ENCODE peak calls at places on chromosome 21, in four cellular contexts. U is lower lobe of right lung, X is fibroblast of the aortic adventitia, J is NB4. M is an unnamed sample.

GRCh38 chr21:40568756-40569155 is 278.2 kb downstream of the DSCAM start:
- DNase-seq in U (no peak), X (no peak), J (no peak), M (no peak)

GRCh38 chr21:44049182-44049581 is 37.1 kb downstream of the TRAPPC10 start:
- DNase-seq in U (no peak), X (no peak), J (no peak), M (no peak)

GRCh38 chr21:17352937-17353655 is 159.7 kb upstream of the CXADR start:
- DNase-seq in U (no peak), J (no peak), X (no peak), M (no peak)

GRCh38 chr21:44895859-44896258 is 22.4 kb upstream of the PTTG1IP start:
- DNase-seq in X (no peak), J (no peak), U (peak; percentile 28), M (no peak)

GRCh38 chr21:17900281-17900989 is 81.3 kb upstream of the C21orf91 start:
- DNase-seq in U (no peak), J (no peak), X (no peak), M (no peak)

GRCh38 chr21:44878053-44878982 is 4.8 kb upstream of the PTTG1IP start:
- DNase-seq in U (no peak), J (peak; percentile 85), X (peak; percentile 46), M (no peak)

GRCh38 chr21:20721151-20721550 is 277.1 kb upstream of the NCAM2 start:
- DNase-seq in X (no peak), J (no peak), U (no peak), M (no peak)

GRCh38 chr21:43267391-43268085 is 98.7 kb downstream of the CRYAA start:
- DNase-seq in X (no peak), J (no peak), U (peak; percentile 29), M (no peak)

GRCh38 chr21:15848632-15849031 is 118.8 kb downstream of the USP25 start:
- DNase-seq in J (no peak), U (no peak), X (peak; percentile 47), M (no peak)

GRCh38 chr21:44712203-44713028 is 1.0 kb upstream of the TSPEAR start:
- DNase-seq in X (no peak), J (no peak), U (no peak), M (no peak)

GRCh38 chr21:17416139-17416538 is 96.7 kb upstream of the CXADR start:
- DNase-seq in X (peak; percentile 64), J (no peak), U (no peak), M (no peak)

GRCh38 chr21:22231013-22231412 is 1232.8 kb downstream of the NCAM2 start:
- DNase-seq in U (no peak), J (no peak), X (no peak), M (no peak)

GRCh38 chr21:41451753-41452676 is 26.0 kb downstream of the MX1 start:
- DNase-seq in X (no peak), U (no peak), J (no peak), M (no peak)

GRCh38 chr21:30408782-30409494 is 13.1 kb downstream of the KRTAP13-1 start:
- DNase-seq in J (peak; percentile 69), X (peak; percentile 1), U (peak; percentile 69), M (peak; percentile 64)

GRCh38 chr21:29056005-29056404 is 17.4 kb downstream of the CCT8 start:
- DNase-seq in U (no peak), X (no peak), J (no peak), M (no peak)

GRCh38 chr21:44405948-44406872 is 49.1 kb upstream of the LRRC3 start:
- DNase-seq in U (no peak), X (no peak), J (no peak), M (no peak)

GRCh38 chr21:28805885-28806284 is 186.8 kb downstream of the LTN1 start:
- DNase-seq in X (peak; percentile 95), U (no peak), J (no peak), M (peak; percentile 41)

GRCh38 chr21:44426663-44427191 is 28.6 kb upstream of the LRRC3 start:
- DNase-seq in U (no peak), J (no peak), X (no peak), M (no peak)

GRCh38 chr21:45016491-45017375 is 57.6 kb upstream of the ADARB1 start:
- DNase-seq in X (no peak), U (no peak), J (no peak), M (no peak)

GRCh38 chr21:15755125-15755524 is 25.3 kb downstream of the USP25 start:
- DNase-seq in U (no peak), J (no peak), X (no peak), M (no peak)

GRCh38 chr21:19713324-19713723 is 1284.9 kb upstream of the NCAM2 start:
- DNase-seq in X (no peak), U (no peak), J (no peak), M (no peak)

GRCh38 chr21:15749045-15749867 is 19.5 kb downstream of the USP25 start:
- DNase-seq in J (no peak), X (peak; percentile 51), U (no peak), M (no peak)

GRCh38 chr21:27688773-27689172 is 721.9 kb upstream of the ADAMTS5 start:
- DNase-seq in X (no peak), U (no peak), J (no peak), M (no peak)

GRCh38 chr21:42493109-42494060 is 2.6 kb downstream of the RSPH1 start:
- DNase-seq in U (no peak), J (no peak), X (no peak), M (no peak)

GRCh38 chr21:26199471-26199870 is 28.9 kb upstream of the APP start:
- DNase-seq in J (no peak), U (no peak), X (peak; percentile 49), M (no peak)

GRCh38 chr21:39932335-39932734 is 65.1 kb downstream of the PCP4 start:
- DNase-seq in J (no peak), U (no peak), X (no peak), M (no peak)

GRCh38 chr21:42536601-42537000 is 22.9 kb downstream of the SLC37A1 start:
- DNase-seq in X (no peak), J (no peak), U (no peak), M (no peak)

GRCh38 chr21:41973861-41974751 is 20.3 kb upstream of the C2CD2 start:
- DNase-seq in U (no peak), X (no peak), J (peak; percentile 89), M (no peak)

GRCh38 chr21:16117851-16118592 is 388.2 kb downstream of the USP25 start:
- DNase-seq in J (no peak), U (no peak), X (peak; percentile 95), M (peak; percentile 94)

GRCh38 chr21:17789085-17789484 is 30.1 kb downstream of the C21orf91 start:
- DNase-seq in X (no peak), J (no peak), U (no peak), M (no peak)

GRCh38 chr21:44703731-44704635 is 7.0 kb downstream of the KRTAP10-12 start:
- DNase-seq in J (no peak), X (no peak), U (no peak), M (no peak)

GRCh38 chr21:46152939-46153258 is 2.5 kb downstream of the FTCD start:
- DNase-seq in U (no peak), J (no peak), X (no peak), M (no peak)
- H3K4me3 ChIP-seq in U (peak overlapping the region; percentile 37), J (no peak overlapping the region), X (no peak overlapping the region), M (no peak overlapping the region)

GRCh38 chr21:36170823-36171222 is 14.2 kb downstream of the DOP1B start:
- DNase-seq in U (no peak), X (no peak), J (no peak), M (no peak)

GRCh38 chr21:36171741-36172331 is 15.2 kb downstream of the DOP1B start:
- DNase-seq in X (no peak), J (no peak), U (no peak), M (no peak)

GRCh38 chr21:36166705-36167104 is 10.1 kb downstream of the DOP1B start:
- DNase-seq in J (peak; percentile 46), U (no peak), X (no peak), M (no peak)

GRCh38 chr21:36171327-36171726 is 14.7 kb downstream of the DOP1B start:
- DNase-seq in U (no peak), J (no peak), X (no peak), M (no peak)

GRCh38 chr21:36169465-36170128 is 13.0 kb downstream of the DOP1B start:
- DNase-seq in X (no peak), U (peak; percentile 74), J (no peak), M (no peak)
- TF ChIP-seq CTCF in X (no peak), U (no peak), J (peak; percentile 22), M (peak; percentile 26)

GRCh38 chr21:38830667-38831525 is 25.2 kb downstream of the ETS2 start:
- DNase-seq in U (no peak), J (no peak), X (no peak), M (no peak)

GRCh38 chr21:38832664-38833063 is 26.9 kb downstream of the ETS2 start:
- DNase-seq in J (no peak), X (no peak), U (no peak), M (no peak)

GRCh38 chr21:38834725-38835124 is 29.0 kb downstream of the ETS2 start:
- DNase-seq in J (no peak), X (no peak), U (no peak), M (no peak)

GRCh38 chr21:38833122-38833521 is 27.4 kb downstream of the ETS2 start:
- DNase-seq in J (no peak), U (no peak), X (no peak), M (no peak)

DNA sequence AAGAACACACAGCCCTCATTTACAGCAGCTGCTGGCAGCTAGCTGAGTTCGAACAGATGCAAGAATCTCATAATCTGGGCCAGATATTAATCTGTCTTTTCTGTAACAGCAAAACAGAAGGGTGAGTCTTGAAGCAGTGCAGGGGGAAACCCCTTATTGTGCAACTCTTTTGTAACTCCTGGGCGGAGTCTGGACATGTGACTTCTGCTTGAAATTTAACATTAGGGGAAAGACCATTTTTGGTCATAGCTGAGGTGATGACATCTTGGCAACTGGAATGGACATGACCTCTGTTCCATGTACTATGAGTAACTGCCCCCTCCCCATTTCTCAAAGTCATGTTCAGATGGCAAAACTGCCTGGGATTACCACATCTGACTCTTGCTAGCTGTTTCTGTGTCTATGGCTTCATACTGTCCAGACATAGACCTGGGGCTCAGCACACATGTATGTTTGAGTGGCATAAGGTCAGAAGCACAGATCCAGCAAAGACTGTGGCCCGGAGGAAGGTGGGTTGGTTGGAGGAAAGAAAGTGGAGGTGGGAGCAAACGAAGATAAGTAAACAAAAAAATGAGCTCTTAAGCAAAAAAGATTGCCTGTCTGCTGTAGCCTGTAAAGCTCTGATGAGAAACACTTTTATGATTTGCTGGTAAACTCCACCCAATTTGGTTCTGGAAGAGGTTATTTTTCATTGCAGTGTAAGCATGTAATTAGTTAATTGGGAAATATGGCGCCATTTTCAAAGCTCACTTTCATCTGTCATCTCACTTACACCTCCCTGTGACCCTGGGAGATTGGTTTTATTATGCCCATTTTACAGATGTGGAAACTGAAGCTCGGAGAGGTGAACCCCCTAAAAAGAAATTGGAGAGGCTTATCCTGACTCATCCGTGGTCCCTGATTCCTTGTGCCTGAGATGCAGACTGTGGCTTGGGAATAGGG is 26.1 kb downstream of the ETS2 start:
- DNase-seq in U (peak; percentile 66), X (peak; percentile 99), J (peak; percentile 97), M (peak; percentile 56)
- H3K4me3 ChIP-seq in U (no peak overlapping the region), X (no peak overlapping the region), J (peak overlapping the region; percentile 11), M (no peak overlapping the region)

GRCh38 chr21:36706951-36707762 is 8.2 kb downstream of the SIM2 start:
- DNase-seq in U (no peak), J (no peak), X (peak; percentile 43), M (no peak)
- TF ChIP-seq CTCF in U (no peak), J (no peak), X (no peak), M (no peak)

GRCh38 chr21:14675774-14676530 is 129.8 kb upstream of the SAMSN1 start:
- DNase-seq in X (no peak), J (peak; percentile 70), U (no peak), M (no peak)
- H3K4me3 ChIP-seq in X (no peak overlapping the region), J (no peak overlapping the region), U (no peak overlapping the region), M (no peak overlapping the region)

M was measured in astrocyte of the cerebellum.